ENCODE peak calls at places on chromosomes 7 and 10, in eight cellular contexts. K is neural progenitor cell, I is HCT116, G is hepatocyte, S is SK-N-SH, Q is MM.1S, X is PC-3, O is GM23338. H is an unnamed sample.

GRCh38 chr10:49569031-49569765 is 30.3 kb upstream of the ERCC6 start:
- DNase-seq in K (no peak), I (no peak), G (no peak), S (no peak), Q (no peak), X (peak; percentile 39), O (no peak), H (no peak)

GRCh38 chr10:71830726-71831125 is 20.3 kb downstream of the PSAP start:
- DNase-seq in K (no peak), I (no peak), G (no peak), S (no peak), Q (no peak), X (no peak), O (no peak), H (no peak)

GRCh38 chr10:68628576-68629127 is 68.5 kb downstream of the TET1 start:
- DNase-seq in K (no peak), I (no peak), G (no peak), S (no peak), Q (peak; percentile 96), X (peak; percentile 30), O (no peak), H (peak; percentile 12)

GRCh38 chr10:34134602-34135001 is 680.5 kb downstream of the PARD3 start:
- DNase-seq in K (no peak), I (no peak), G (no peak), S (no peak), Q (no peak), X (no peak), O (no peak), H (no peak)

GRCh38 chr7:105389090-105389650 is 449 bp upstream of the SRPK2 start:
- DNase-seq in K (peak; percentile 73), I (peak; percentile 32), G (peak; percentile 73), S (no peak), Q (peak; percentile 26), X (peak; percentile 52), O (peak; percentile 78), H (peak; percentile 57)

GRCh38 chr7:77351539-77352004 is 64.6 kb downstream of the GSAP start:
- DNase-seq in K (no peak), I (no peak), G (no peak), S (no peak), Q (no peak), X (no peak), O (peak; percentile 32), H (peak; percentile 59)

GRCh38 chr7:134730359-134730758 is 49.1 kb upstream of the CALD1 start:
- DNase-seq in K (no peak), I (no peak), G (no peak), S (no peak), Q (no peak), X (no peak), O (no peak), H (no peak)

GRCh38 chr10:130485241-130485957 is 349.2 kb downstream of the GLRX3 start:
- DNase-seq in K (no peak), I (no peak), G (no peak), S (no peak), Q (no peak), X (no peak), O (no peak), H (no peak)

GRCh38 chr7:132076301-132077049 is 499.8 kb downstream of the PLXNA4 start:
- DNase-seq in K (no peak), I (no peak), G (no peak), S (no peak), Q (no peak), X (no peak), O (no peak), H (no peak)

GRCh38 chr10:132662186-132662920 is 123.6 kb downstream of the NKX6-2 start:
- DNase-seq in K (no peak), I (no peak), G (no peak), S (no peak), Q (no peak), X (no peak), O (no peak), H (no peak)
- TF ChIP-seq EZH2phosphoT487 in K (no peak), I (no peak), G (no peak), S (no peak), Q (no peak), X (no peak), O (no peak), H (no peak)

GRCh38 chr10:80264081-80265056 is 25.1 kb downstream of the MAT1A start:
- DNase-seq in K (no peak), I (no peak), G (no peak), S (no peak), Q (no peak), X (no peak), O (no peak), H (no peak)

GRCh38 chr10:80259405-80259871 is 30.0 kb downstream of the MAT1A start:
- DNase-seq in K (no peak), I (no peak), G (no peak), S (no peak), Q (no peak), X (no peak), O (no peak), H (no peak)

GRCh38 chr10:80265740-80266512 is 23.5 kb downstream of the MAT1A start:
- DNase-seq in K (peak; percentile 52), I (no peak), G (no peak), S (no peak), Q (no peak), X (no peak), O (peak; percentile 37), H (no peak)

GRCh38 chr10:80260295-80261243 is 28.9 kb downstream of the MAT1A start:
- DNase-seq in K (peak; percentile 63), I (no peak), G (no peak), S (peak; percentile 74), Q (peak; percentile 16), X (no peak), O (peak; percentile 78), H (peak; percentile 27)

DNA sequence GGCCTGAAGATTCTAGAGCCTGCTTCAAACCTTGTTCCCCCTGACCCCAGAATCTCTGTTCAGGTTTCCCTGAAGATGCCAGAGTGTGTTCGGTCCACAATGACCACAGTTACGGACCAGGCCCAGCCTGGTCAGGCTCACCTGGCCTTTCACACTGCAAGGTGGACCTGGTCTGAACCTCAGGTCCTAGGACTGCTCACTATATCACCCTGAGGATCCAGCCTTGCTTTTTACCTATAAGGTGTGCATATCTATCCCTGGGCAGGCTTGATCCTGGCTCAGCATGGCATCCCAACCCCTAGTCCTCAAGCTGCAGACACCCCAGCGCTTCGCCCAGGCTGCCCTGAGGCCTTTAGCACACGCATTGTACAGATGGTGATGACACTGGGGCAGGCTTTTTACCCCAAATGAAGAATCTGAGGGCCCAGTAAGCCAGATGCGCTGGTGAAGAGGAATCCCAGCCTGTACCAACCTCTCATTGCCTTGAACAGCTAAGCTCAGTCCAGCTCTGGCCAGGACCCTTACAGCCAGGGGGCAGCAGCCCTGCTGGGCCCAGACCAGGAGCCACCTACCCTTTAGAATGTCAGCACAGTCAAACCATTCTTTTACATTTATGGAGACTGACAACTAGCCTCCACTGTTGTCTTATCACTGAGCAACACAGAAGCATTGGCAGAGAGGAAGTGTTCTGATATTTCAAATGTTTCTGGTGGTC is 28.0 kb downstream of the MAT1A start:
- DNase-seq in K (no peak), I (no peak), G (no peak), S (no peak), Q (no peak), X (no peak), O (no peak), H (no peak)
- TF ChIP-seq CTCF in K (no peak), I (no peak), G (no peak), S (no peak), Q (no peak), X (no peak), O (peak; percentile 9), H (no peak)

GRCh38 chr7:29587195-29587808 is 23.7 kb downstream of the PRR15 start:
- DNase-seq in K (no peak), I (no peak), G (no peak), S (no peak), Q (peak; percentile 60), X (no peak), O (no peak), H (no peak)

GRCh38 chr7:29593458-29593857 is 29.8 kb downstream of the PRR15 start:
- DNase-seq in K (no peak), I (no peak), G (no peak), S (no peak), Q (no peak), X (peak; percentile 57), O (no peak), H (no peak)

GRCh38 chr7:29588900-29589696 is 25.5 kb downstream of the PRR15 start:
- DNase-seq in K (peak; percentile 84), I (peak; percentile 56), G (peak; percentile 61), S (peak; percentile 71), Q (peak; percentile 71), X (peak; percentile 65), O (peak; percentile 85), H (peak; percentile 52)

GRCh38 chr7:29592866-29593265 is 29.2 kb downstream of the PRR15 start:
- DNase-seq in K (no peak), I (no peak), G (no peak), S (no peak), Q (no peak), X (peak; percentile 22), O (no peak), H (no peak)

DNA sequence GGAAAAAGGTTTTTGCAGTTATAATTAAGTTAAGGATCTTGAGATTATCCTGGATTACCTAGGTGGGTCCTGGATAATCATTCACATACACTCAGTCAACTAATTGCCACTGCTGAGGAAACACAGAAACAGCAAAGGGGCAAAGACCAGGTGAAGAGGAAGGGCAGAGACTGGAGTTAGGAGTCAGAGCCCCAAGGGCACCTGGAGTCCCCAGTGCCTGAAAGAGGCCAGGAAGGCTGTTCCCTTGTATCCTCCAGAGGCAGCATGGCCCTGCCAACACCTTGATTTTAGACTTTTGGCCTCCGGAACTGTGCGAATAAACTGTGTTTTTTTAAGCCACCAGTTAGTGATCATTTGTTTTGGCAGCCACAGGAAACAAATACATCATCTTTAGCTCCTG is 24.6 kb downstream of the PRR15 start:
- DNase-seq in K (no peak), I (no peak), G (no peak), S (no peak), Q (no peak), X (no peak), O (no peak), H (no peak)
- H3K4me2 ChIP-seq in K (no peak overlapping the region), I (no peak overlapping the region), G (no peak overlapping the region), S (no peak overlapping the region), Q (peak overlapping the region; percentile 35), X (no peak overlapping the region), O (no peak overlapping the region), H (no peak overlapping the region)

DNA sequence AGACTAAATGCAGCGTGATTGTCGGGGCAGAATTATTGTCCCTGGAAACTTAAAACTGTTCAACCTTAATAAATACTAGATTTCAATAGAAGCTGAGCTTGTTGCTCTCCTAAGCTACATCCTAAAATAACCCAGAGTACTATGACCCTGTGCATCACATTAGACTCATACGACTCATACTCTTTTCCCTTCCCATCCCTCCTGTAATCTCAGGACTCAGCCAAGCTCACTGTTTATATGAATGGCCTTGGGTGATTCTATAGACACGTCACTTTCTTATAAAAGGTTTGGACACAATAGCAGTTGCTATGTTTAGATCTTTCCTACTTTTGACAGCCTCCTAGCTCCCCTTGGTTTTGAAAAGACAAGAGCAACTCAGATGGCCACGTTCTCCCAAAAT is 17.2 kb downstream of the TCF7L2 start:
- DNase-seq in K (no peak), I (no peak), G (no peak), S (no peak), Q (no peak), X (peak; percentile 73), O (no peak), H (no peak)
- TF ChIP-seq EZH2phosphoT487 in K (no peak), I (no peak), G (no peak), S (no peak), Q (no peak), X (no peak), O (no peak), H (no peak)

GRCh38 chr7:127382301-127383085 is 10.0 kb downstream of the ZNF800 start:
- DNase-seq in K (no peak), I (no peak), G (no peak), S (no peak), Q (no peak), X (no peak), O (no peak), H (no peak)
- TF ChIP-seq CTCF in K (no peak), I (no peak), G (no peak), S (no peak), Q (no peak), X (no peak), O (no peak), H (no peak)